ENCODE peak calls at places on chromosomes 6 and 20, in nine cellular contexts. A is spleen, B is breast epithelium, X is endothelial cell of umbilical vein, U is upper lobe of left lung, R is H1, Q is suprapubic skin, M is SK-N-SH, W is Panc1. K is an unnamed sample. For H3K27me3, the result is how much of the 10 kb centered on the place peaks cover.

GRCh38 chr6:56802570-56802969 is 152.3 kb upstream of the BEND6 start:
- DNase-seq in Q (no peak), X (peak), B (no peak), M (no peak), A (no peak), U (no peak), W (no peak), R (no peak), K (no peak)

GRCh38 chr20:51404297-51405060 is 138.0 kb downstream of the NFATC2 start:
- DNase-seq in B (no peak), R (no peak), W (no peak), Q (no peak), A (peak), X (no peak), M (no peak), U (peak), K (no peak)

GRCh38 chr6:16105874-16106273 is 23.0 kb upstream of the MYLIP start:
- DNase-seq in B (no peak), M (no peak), U (no peak), A (no peak), Q (no peak), R (no peak), W (no peak), X (no peak), K (no peak)

GRCh38 chr6:45539124-45539523 is 161.4 kb upstream of the SUPT3H start:
- DNase-seq in M (no peak), R (no peak), U (no peak), B (no peak), W (no peak), Q (no peak), A (no peak), X (no peak), K (no peak)

GRCh38 chr6:153801917-153802316 is 237.1 kb upstream of the OPRM1 start:
- DNase-seq in B (no peak), W (no peak), Q (no peak), R (no peak), A (no peak), X (no peak), M (no peak), U (no peak), K (no peak)

GRCh38 chr6:114592506-114592905 is 249.7 kb upstream of the HS3ST5 start:
- DNase-seq in X (no peak), W (no peak), A (no peak), R (no peak), Q (no peak), B (no peak), U (no peak), M (no peak), K (no peak)

GRCh38 chr20:58251979-58252591 is 23.6 kb upstream of the ANKRD60 start:
- DNase-seq in W (peak), M (no peak), B (no peak), U (no peak), A (no peak), R (no peak), Q (no peak), X (peak), K (no peak)

GRCh38 chr6:5315883-5316282 is 54.6 kb downstream of the FARS2 start:
- DNase-seq in X (no peak), Q (no peak), U (no peak), M (peak), R (no peak), W (no peak), B (no peak), A (no peak), K (no peak)

GRCh38 chr6:160679402-160679769 is 15.3 kb upstream of the LPA start:
- DNase-seq in A (no peak), R (peak), Q (no peak), X (no peak), M (peak), W (no peak), U (no peak), B (no peak), K (no peak)

GRCh38 chr6:37673436-37673835 is 24.2 kb downstream of the MDGA1 start:
- DNase-seq in B (no peak), R (no peak), A (no peak), W (no peak), Q (no peak), X (no peak), U (no peak), M (no peak), K (no peak)

GRCh38 chr6:91376686-91377085 is 789.8 kb upstream of the MAP3K7 start:
- DNase-seq in Q (no peak), R (no peak), X (no peak), U (no peak), M (no peak), A (no peak), W (no peak), B (no peak), K (no peak)

GRCh38 chr6:170058878-170059485 is 231.9 kb downstream of the DLL1 start:
- DNase-seq in B (no peak), U (peak), R (no peak), X (no peak), Q (peak), A (peak), W (no peak), M (no peak), K (no peak)

GRCh38 chr20:63837475-63837874 is 6.4 kb upstream of the ZBTB46 start:
- DNase-seq in X (no peak), R (no peak), Q (no peak), M (no peak), U (no peak), B (no peak), W (no peak), A (no peak), K (no peak)

GRCh38 chr6:17630511-17631073 is 30.5 kb downstream of the FAM8A1 start:
- DNase-seq in B (no peak), A (no peak), R (no peak), W (no peak), X (no peak), U (no peak), M (no peak), Q (no peak), K (no peak)

GRCh38 chr6:149264629-149265028 is 52.9 kb upstream of the TAB2 start:
- DNase-seq in X (no peak), B (no peak), A (no peak), R (no peak), Q (no peak), W (no peak), M (no peak), U (no peak), K (no peak)

GRCh38 chr6:44099192-44099591 is 28.1 kb downstream of the MRPL14 start:
- DNase-seq in X (no peak), B (no peak), U (no peak), W (no peak), A (no peak), Q (no peak), M (no peak), R (no peak), K (no peak)

GRCh38 chr20:6767166-6767535 is 335 bp upstream of the BMP2 start:
- DNase-seq in A (no peak), Q (no peak), B (no peak), R (no peak), U (no peak), W (no peak), M (no peak), X (no peak), K (no peak)

GRCh38 chr20:19808498-19808897 is 50.4 kb downstream of the RIN2 start:
- DNase-seq in R (no peak), X (no peak), Q (no peak), U (no peak), B (no peak), A (no peak), M (peak), W (no peak), K (no peak)

GRCh38 chr6:135329851-135330803 is 149.0 kb downstream of the MYB start:
- DNase-seq in B (no peak), Q (no peak), M (no peak), W (no peak), U (no peak), X (no peak), A (no peak), R (no peak), K (no peak)

GRCh38 chr6:24766685-24767462 is 7.9 kb upstream of the GMNN start:
- DNase-seq in R (no peak), M (peak), Q (no peak), W (no peak), A (no peak), U (no peak), B (no peak), X (peak), K (no peak)

GRCh38 chr6:130593200-130593599 is 227.4 kb downstream of the TMEM200A start:
- DNase-seq in W (no peak), Q (no peak), M (no peak), X (no peak), R (no peak), U (no peak), A (no peak), B (no peak), K (no peak)

GRCh38 chr6:35585688-35586087 is 73.0 kb upstream of the TULP1 start:
- DNase-seq in M (no peak), B (no peak), R (no peak), U (no peak), Q (no peak), X (no peak), A (no peak), W (no peak), K (no peak)

GRCh38 chr6:35582315-35582714 is 69.6 kb upstream of the TULP1 start:
- DNase-seq in B (no peak), A (no peak), R (no peak), X (no peak), M (no peak), U (no peak), W (no peak), Q (no peak), K (no peak)

GRCh38 chr6:35581633-35582032 is 68.9 kb upstream of the TULP1 start:
- DNase-seq in U (no peak), M (no peak), W (no peak), Q (no peak), X (no peak), R (no peak), A (no peak), B (no peak), K (no peak)

GRCh38 chr6:35586542-35586941 is 73.8 kb upstream of the TULP1 start:
- DNase-seq in M (no peak), U (no peak), A (no peak), X (no peak), W (no peak), B (no peak), Q (no peak), R (no peak), K (no peak)

DNA sequence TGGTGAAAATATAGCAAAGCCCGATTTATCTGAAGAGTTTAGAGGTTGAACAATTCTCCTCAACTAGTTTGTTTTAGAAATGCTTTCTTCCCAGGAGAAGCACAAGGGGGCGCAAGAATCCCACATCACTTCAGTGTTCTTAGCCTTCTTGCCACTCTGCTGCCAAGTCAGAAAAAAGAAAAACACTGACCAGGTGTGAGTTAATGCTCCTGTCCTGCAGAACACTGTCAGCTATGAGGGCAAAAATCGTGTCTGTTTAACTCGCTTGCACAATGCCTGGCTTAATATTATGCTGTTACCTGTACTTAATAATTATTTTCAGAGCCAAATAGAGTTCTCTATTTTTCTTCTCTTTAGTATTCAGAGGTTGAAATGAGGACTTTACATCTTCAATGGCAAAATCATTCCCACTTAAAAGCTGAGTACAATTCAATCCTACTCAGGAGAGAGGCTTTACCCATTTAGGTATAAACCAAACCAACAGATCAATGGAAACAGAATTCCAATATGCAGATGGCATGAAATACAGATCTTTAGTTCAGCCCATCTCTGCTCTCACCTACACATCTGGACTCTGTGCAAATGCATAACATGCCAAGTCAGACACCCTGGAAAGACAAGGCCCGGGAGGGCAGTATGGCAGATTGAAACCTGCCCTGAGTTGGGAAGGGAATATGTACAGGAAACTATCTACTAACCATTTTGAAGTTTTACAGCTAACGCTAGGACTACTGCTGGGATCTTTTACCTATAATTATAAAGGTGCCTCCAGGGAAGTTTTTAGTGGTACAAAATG is 71.4 kb upstream of the TULP1 start:
- DNase-seq in A (no peak), W (peak), B (peak), R (peak), X (peak), Q (no peak), U (no peak), M (peak), K (no peak)
- TF ChIP-seq POLR2AphosphoS5 in A (peak), W (no peak), B (peak), R (no peak), X (no peak), Q (no peak), U (no peak), M (no peak), K (no peak)

GRCh38 chr6:88137915-88138314 is 28.2 kb downstream of the CNR1 start:
- DNase-seq in R (no peak), B (no peak), U (no peak), X (no peak), W (no peak), A (no peak), Q (no peak), M (no peak), K (no peak)

GRCh38 chr6:88133718-88134117 is 32.4 kb downstream of the CNR1 start:
- DNase-seq in R (no peak), U (no peak), B (no peak), W (no peak), X (no peak), Q (no peak), A (no peak), M (no peak), K (no peak)

GRCh38 chr6:88134575-88134974 is 31.6 kb downstream of the CNR1 start:
- DNase-seq in R (no peak), W (no peak), X (no peak), Q (no peak), M (no peak), B (no peak), A (no peak), U (no peak), K (no peak)

GRCh38 chr6:88135578-88136114 is 30.5 kb downstream of the CNR1 start:
- DNase-seq in U (no peak), A (no peak), W (no peak), R (no peak), M (no peak), X (no peak), B (no peak), Q (no peak), K (no peak)
- H3K4me3 ChIP-seq in U (no peak), A (no peak), W (no peak), R (no peak), M (no peak), X (no peak), B (no peak), Q (no peak), K (no peak)

GRCh38 chr20:2248837-2249236 is 47.0 kb upstream of the TGM3 start:
- DNase-seq in M (no peak), R (no peak), A (no peak), B (no peak), W (no peak), X (no peak), U (no peak), Q (no peak), K (no peak)
- H3K27me3 ChIP-seq in M (under half), R (under half), A (under half), B (under half), W (under half), X (under half), U (under half), Q (under half), K (under half)

GRCh38 chr6:158043586-158044524 is 62.2 kb downstream of the SYNJ2 start:
- DNase-seq in W (no peak), M (no peak), Q (no peak), R (no peak), X (no peak), U (no peak), B (no peak), A (no peak), K (no peak)
- TF ChIP-seq POLR2AphosphoS5 in W (no peak), M (no peak), Q (no peak), R (no peak), X (no peak), U (no peak), B (no peak), A (no peak), K (no peak)

DNA sequence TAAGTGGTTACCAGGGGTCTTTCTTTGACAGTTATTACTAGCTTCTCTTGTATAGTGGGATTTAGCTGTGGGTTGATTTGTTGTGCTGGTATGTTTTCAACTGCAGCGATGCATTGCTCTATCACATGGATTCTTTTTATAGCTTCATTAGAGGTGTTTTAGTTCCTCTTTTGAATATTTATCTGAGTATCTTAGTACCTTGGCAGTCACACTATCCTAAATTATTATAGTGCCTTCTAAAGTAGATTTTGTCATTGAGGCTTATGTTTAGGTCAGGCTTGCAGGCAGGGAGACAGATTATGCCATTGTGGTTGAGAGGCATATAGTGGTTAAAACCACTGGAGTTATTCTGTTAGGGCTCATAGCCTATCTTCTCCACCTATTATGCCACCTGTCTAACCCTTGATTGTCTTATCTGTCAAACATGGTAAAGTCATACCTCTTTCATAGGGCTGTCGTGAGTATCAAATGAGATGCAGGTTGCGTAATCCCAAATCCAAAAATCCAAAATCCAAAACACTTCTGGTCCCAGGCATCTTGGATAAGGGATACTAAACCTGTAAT is 49.3 kb downstream of the KCNS1 start:
- DNase-seq in M (no peak), U (no peak), Q (no peak), W (no peak), B (no peak), R (no peak), A (no peak), X (no peak), K (no peak)
- H3K4me3 ChIP-seq in M (no peak), U (no peak), Q (no peak), W (no peak), B (no peak), R (no peak), A (no peak), X (no peak), K (no peak)

GRCh38 chr6:40543133-40543532 is 44.0 kb downstream of the LRFN2 start:
- DNase-seq in R (no peak), W (no peak), Q (no peak), M (no peak), B (no peak), A (no peak), U (no peak), X (no peak), K (no peak)
- H3K27me3 ChIP-seq in R (under half), W (under half), Q (under half), M (under half), B (under half), A (under half), U (under half), X (under half), K (under half)

DNA sequence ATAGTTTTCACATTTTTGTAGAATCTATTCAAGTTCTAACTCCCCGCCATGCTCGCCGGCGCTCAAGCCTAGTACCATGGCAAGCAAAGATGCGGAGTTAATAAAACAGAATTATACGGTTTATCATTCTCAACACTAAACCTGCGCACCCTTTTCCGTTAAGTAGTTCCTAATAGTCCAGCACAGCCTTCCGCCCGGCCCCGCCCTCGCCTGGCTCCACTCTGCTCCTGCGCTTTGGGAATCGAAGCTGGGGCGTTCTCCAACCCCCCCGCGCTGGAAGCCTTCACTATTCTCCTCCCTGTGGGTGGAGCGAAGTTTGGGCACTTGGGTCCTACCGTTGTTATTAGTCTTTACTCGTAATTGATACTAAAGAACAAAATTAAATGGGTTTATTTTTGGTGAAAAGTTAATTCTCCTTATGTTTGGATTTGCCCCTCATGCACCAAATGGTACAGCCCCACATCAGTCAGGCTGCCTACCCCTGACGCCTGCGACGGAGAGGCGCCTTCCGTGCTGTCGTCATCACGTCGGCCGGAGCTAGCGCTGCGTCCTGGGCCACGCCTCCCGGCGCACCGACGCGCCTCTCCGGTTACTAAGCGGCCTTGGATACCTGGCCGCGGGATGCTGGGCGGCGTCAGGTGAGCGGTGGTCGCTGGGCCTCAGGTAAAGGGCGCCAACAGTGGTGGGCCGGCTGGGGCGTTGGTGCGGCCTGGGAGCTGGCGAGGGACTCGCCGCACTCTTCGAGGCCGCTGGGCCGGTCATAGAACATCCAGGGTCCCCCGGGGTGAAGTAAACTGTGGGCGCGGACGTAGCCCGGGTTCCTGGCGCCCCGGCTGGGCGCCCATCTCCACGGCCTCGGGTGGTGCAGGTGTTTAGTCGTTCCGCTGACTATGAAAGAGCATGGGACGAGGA is at the start of gene IFT52:
- DNase-seq in R (peak), A (peak), B (peak), M (peak), W (peak), Q (peak), U (peak), X (peak), K (peak)
- TF ChIP-seq POLR2AphosphoS5 in R (peak), A (peak), B (peak), M (peak), W (peak), Q (no peak), U (peak), X (peak), K (peak)

DNA sequence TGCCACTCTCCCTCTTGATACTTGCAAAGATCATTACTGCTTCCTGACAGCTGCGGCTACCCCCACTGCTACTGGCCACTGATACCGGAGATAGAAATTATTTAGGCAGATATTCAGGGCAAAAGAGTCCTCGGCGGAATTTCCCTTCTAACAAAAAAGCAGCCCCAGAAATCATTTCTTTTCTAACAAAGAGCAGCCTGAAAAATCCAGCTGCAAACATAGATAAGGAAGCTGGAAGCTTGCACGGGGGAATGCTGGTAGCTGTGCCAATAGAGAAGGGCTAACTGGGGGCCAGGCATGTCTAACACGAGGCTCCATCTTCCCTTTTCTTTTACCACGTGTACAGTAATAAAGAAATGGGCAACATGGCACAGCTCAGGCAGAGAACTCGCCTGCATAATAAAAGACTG is 6.2 kb downstream of the TP53RK start:
- DNase-seq in X (peak), R (no peak), M (no peak), B (no peak), Q (no peak), W (no peak), A (no peak), U (no peak), K (no peak)
- H3K4me3 ChIP-seq in X (no peak), R (no peak), M (no peak), B (peak), Q (peak), W (no peak), A (no peak), U (no peak), K (peak)

DNA sequence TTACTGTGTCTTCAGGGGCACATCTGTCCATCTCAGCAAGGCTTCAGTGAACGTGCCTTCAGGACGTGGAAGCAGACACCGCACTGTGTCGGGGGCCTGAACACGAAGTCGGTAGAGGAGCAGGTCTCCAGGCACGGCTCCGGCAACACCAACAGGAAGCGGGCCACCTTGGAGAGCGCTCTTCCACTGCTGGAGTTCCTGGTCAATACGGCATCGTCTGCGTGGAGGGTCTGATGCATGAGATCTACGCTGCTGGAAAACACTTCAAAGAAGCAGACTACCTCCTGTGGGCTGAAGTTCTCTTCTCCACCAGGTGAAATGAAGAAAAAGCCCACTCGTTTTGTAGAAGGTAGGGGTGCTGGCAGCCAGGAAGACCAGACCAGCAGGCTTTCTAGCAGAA is 69.3 kb upstream of the SLCO4A1 start:
- DNase-seq in Q (no peak), A (no peak), W (no peak), B (no peak), U (no peak), X (no peak), M (no peak), R (no peak), K (no peak)
- H3K27me3 ChIP-seq in Q (half or more), A (half or more), W (under half), B (under half), U (under half), X (under half), M (under half), R (under half), K (under half)